ENCODE peak calls at places on chromosome 12, in seven cellular contexts. J is endothelial cell, D is GDM1, O is kidney tubule cell, M is NCI-H1694, G is NCI-H2081, R is GM23248. K is an unnamed sample.

GRCh38 chr12:92552412-92553108 is 150.2 kb upstream of the PLEKHG7 start:
- DNase-seq in J (no peak), D (no peak), O (peak), M (no peak), G (no peak), R (no peak), K (no peak)

GRCh38 chr12:66251049-66251448 is 51.2 kb upstream of the HELB start:
- DNase-seq in J (no peak), D (no peak), O (no peak), M (no peak), G (no peak), R (no peak), K (no peak)

GRCh38 chr12:54262403-54262925 is 17.5 kb downstream of the CBX5 start:
- DNase-seq in J (no peak), D (no peak), O (peak), M (no peak), G (no peak), R (peak), K (no peak)

GRCh38 chr12:119938049-119938667 is 50.9 kb upstream of the BICDL1 start:
- DNase-seq in J (peak), D (no peak), O (peak), M (peak), G (peak), R (peak), K (peak)

GRCh38 chr12:27934278-27934677 is 38.3 kb downstream of the PTHLH start:
- DNase-seq in J (no peak), D (no peak), O (no peak), M (no peak), G (no peak), R (no peak), K (no peak)

GRCh38 chr12:106030210-106031175 is 108.3 kb downstream of the NUAK1 start:
- DNase-seq in J (no peak), D (no peak), O (peak), M (no peak), G (no peak), R (peak), K (no peak)

GRCh38 chr12:11600199-11600598 is 49.3 kb upstream of the ETV6 start:
- DNase-seq in J (no peak), D (no peak), O (no peak), M (no peak), G (no peak), R (no peak), K (no peak)

GRCh38 chr12:98399532-98399931 is 115.9 kb upstream of the TMPO start:
- DNase-seq in J (no peak), D (peak), O (peak), M (no peak), G (no peak), R (peak), K (peak)

GRCh38 chr12:121107681-121108080 is 25.0 kb upstream of the P2RX7 start:
- DNase-seq in J (no peak), D (no peak), O (no peak), M (no peak), G (no peak), R (peak), K (no peak)

GRCh38 chr12:2205961-2206360 is 153.2 kb downstream of the CACNA1C start:
- DNase-seq in J (no peak), D (no peak), O (no peak), M (no peak), G (no peak), R (no peak), K (no peak)

GRCh38 chr12:13036881-13037280 is 7.3 kb upstream of the FAM234B start:
- DNase-seq in J (no peak), D (no peak), O (no peak), M (no peak), G (no peak), R (no peak), K (no peak)

GRCh38 chr12:132153501-132154340 is 9.5 kb downstream of the NOC4L start:
- DNase-seq in J (peak), D (peak), O (peak), M (peak), G (peak), R (peak), K (no peak)

GRCh38 chr12:53345486-53346195 is 9.5 kb upstream of the SP7 start:
- DNase-seq in J (peak), D (no peak), O (no peak), M (no peak), G (no peak), R (peak), K (no peak)

K was measured in HCT116.